ENCODE peak calls at places on chromosomes 13 and 19, in ten cellular contexts. R is tibial artery, W is fibroblast of lung, T is right atrium auricular region, M is neural progenitor cell, G is cardiac muscle cell, Z is GM12865, B is foreskin fibroblast, L is ascending aorta, Y is lower leg skin. K is an unnamed sample.

GRCh38 chr19:38666662-38667448 is 19.4 kb downstream of the ACTN4 start:
- DNase-seq in Z (peak; percentile 70), B (peak; percentile 68), Y (no peak), L (no peak), G (peak; percentile 30), M (peak; percentile 58), T (peak; percentile 74), R (peak; percentile 60), W (peak; percentile 91), K (peak; percentile 36)

GRCh38 chr19:2973229-2973628 is 4.1 kb upstream of the TLE6 start:
- DNase-seq in G (no peak), Z (no peak), T (peak; percentile 88), W (no peak), L (no peak), M (no peak), Y (peak; percentile 56), R (peak; percentile 73), B (no peak), K (no peak)

GRCh38 chr13:32414580-32414979 is 13.3 kb downstream of the N4BP2L1 start:
- DNase-seq in B (no peak), M (no peak), Z (no peak), T (no peak), Y (no peak), W (no peak), G (no peak), L (no peak), R (no peak), K (no peak)

GRCh38 chr19:38478273-38478971 is 44.9 kb downstream of the RYR1 start:
- DNase-seq in Y (no peak), Z (peak; percentile 38), M (peak; percentile 65), W (no peak), T (no peak), R (no peak), B (no peak), L (no peak), G (peak; percentile 4), K (no peak)

GRCh38 chr19:34794289-34794960 is 21.4 kb upstream of the ZNF599 start:
- DNase-seq in R (no peak), G (no peak), Y (no peak), L (no peak), M (no peak), B (no peak), T (no peak), W (no peak), Z (no peak), K (no peak)

GRCh38 chr13:100240109-100240779 is 151.4 kb downstream of the PCCA start:
- DNase-seq in G (no peak), R (no peak), Y (no peak), Z (no peak), L (no peak), B (no peak), T (no peak), W (no peak), M (peak; percentile 18), K (no peak)

GRCh38 chr13:42211704-42212103 is 60.2 kb upstream of the AKAP11 start:
- DNase-seq in R (no peak), T (no peak), L (no peak), B (peak; percentile 16), M (no peak), Y (no peak), W (peak; percentile 44), Z (no peak), G (no peak), K (no peak)

GRCh38 chr19:57302020-57302465 is 18.2 kb upstream of the ZNF543 start:
- DNase-seq in G (no peak), L (no peak), R (peak; percentile 39), W (peak; percentile 88), M (no peak), B (peak; percentile 94), Z (no peak), Y (peak; percentile 65), T (no peak), K (peak; percentile 49)

GRCh38 chr13:113452942-113453901 is at the start of gene ADPRHL1:
- DNase-seq in R (no peak), Y (no peak), G (peak; percentile 56), M (no peak), Z (no peak), W (no peak), B (peak; percentile 31), L (no peak), T (peak; percentile 74), K (no peak)

GRCh38 chr13:51168623-51169022 is 53.6 kb upstream of the FAM124A start:
- DNase-seq in W (no peak), Y (no peak), B (no peak), T (no peak), M (no peak), G (no peak), Z (no peak), L (no peak), R (no peak), K (no peak)

GRCh38 chr13:93776936-93777335 is 550.3 kb downstream of the GPC6 start:
- DNase-seq in G (no peak), T (no peak), B (peak; percentile 14), W (peak; percentile 90), Z (no peak), M (no peak), L (no peak), Y (no peak), R (no peak), K (peak; percentile 45)

DNA sequence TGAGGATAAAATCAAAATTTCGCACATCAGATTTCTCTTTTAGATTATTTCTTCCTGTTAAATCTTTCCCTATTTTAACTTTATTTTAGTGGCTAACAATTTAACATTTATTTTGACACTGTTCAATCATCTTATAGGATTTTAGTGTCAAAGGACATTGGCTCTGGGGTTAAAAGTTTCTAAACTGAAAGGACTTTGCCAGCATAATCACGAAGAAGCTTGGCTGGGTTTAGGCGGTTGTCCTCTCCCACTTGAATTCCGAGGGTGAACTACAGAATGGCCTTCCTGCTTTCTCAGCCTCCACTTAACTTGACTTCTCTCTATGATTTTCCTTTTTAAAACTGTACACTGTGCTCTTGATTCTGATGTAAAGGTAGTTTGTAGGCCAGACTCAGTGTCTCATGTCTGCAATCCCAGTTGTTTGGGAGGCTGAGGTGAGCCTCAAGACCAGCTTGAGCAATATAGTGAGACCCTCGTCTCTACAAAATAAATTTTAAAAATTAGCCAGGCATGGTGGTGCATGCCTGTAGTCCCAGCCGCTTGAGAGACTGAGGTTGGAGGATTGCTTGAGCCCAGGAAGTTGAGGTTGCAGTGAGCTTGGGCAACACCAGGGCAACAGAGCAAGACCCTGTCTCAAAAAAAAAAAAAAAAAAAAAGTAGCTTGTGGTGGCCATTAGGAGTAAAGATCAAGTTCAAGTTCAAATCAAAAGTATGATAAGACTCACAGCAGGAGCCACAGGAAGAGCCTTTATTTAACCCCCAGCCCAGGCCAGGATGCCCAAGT is 54.8 kb upstream of the KATNAL1 start:
- DNase-seq in Y (no peak), M (no peak), B (no peak), G (no peak), L (no peak), Z (no peak), T (no peak), R (no peak), W (no peak), K (no peak)
- H3K4me3 ChIP-seq in Y (no peak overlapping the region), M (no peak overlapping the region), B (no peak overlapping the region), G (no peak overlapping the region), L (no peak overlapping the region), Z (no peak overlapping the region), T (no peak overlapping the region), R (no peak overlapping the region), W (no peak overlapping the region), K (no peak overlapping the region)

GRCh38 chr13:44874176-44874575 is 115.1 kb downstream of the NUFIP1 start:
- DNase-seq in Z (no peak), B (no peak), W (no peak), M (no peak), G (no peak), L (no peak), R (no peak), T (no peak), Y (no peak), K (no peak)

GRCh38 chr13:44873486-44873885 is 115.8 kb downstream of the NUFIP1 start:
- DNase-seq in L (no peak), Z (no peak), M (no peak), T (no peak), B (no peak), R (no peak), G (no peak), Y (no peak), W (peak; percentile 53), K (no peak)

GRCh38 chr13:44879452-44880058 is 109.7 kb downstream of the NUFIP1 start:
- DNase-seq in L (no peak), Z (peak; percentile 65), B (peak; percentile 59), R (no peak), W (peak; percentile 60), G (no peak), M (no peak), Y (no peak), T (no peak), K (no peak)

GRCh38 chr13:44874886-44875630 is 114.2 kb downstream of the NUFIP1 start:
- DNase-seq in T (no peak), Y (no peak), G (peak; percentile 11), M (no peak), L (no peak), R (no peak), Z (no peak), B (peak; percentile 24), W (peak; percentile 57), K (no peak)

GRCh38 chr13:44876782-44877324 is 112.4 kb downstream of the NUFIP1 start:
- DNase-seq in R (no peak), L (no peak), W (no peak), M (peak; percentile 47), Z (peak; percentile 3), Y (no peak), B (no peak), T (no peak), G (peak; percentile 9), K (no peak)
- TF ChIP-seq CTCF in R (no peak), L (no peak), W (peak; percentile 11), M (peak; percentile 61), Z (peak; percentile 19), Y (no peak), B (peak; percentile 5), T (no peak), G (peak; percentile 46), K (peak; percentile 27)

DNA sequence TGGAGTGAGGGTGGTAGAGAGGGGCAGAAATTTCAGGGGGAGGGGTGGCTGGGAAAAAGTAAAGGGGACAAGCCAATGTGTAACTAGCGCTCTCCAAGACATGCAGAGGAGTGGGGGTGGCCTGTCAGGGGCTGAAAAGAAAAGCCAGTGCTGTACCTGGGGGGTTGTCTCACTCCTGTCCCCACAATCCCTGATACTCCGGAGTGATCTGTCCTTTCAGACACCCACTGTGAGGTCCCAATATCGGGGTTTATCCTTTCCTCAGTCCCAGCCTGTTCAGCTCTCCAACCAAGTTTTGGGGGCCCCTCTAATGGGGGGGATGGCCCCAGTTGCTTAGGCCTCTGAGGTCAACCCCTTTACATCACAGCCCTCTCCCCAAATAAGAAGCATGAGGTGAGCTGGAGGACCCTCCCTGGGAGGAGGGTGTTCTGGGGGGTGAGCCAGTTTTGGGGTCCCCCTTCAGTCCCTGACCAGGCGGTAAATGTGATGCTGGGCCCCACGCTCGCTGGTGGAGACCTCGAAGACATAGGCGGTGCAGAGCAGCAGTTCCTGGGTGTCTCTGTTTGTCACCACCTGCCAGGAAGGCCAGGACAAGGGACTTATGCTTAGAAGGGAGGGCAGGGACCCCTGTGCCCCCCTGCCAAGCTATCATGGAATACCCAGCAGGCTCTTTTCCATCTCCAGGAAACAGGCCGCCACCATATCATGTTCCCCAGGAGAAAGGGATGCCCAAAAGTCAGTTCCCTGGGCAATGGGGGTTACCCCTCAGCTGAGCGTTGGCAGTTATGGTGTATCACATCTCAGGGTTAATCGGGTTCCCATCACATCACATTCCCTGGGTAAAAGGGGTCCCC is 5.9 kb downstream of the CD37 start:
- DNase-seq in M (no peak), W (no peak), G (no peak), L (no peak), B (no peak), Z (no peak), T (no peak), R (no peak), Y (no peak), K (no peak)
- H3K4me3 ChIP-seq in M (no peak overlapping the region), W (no peak overlapping the region), G (no peak overlapping the region), L (no peak overlapping the region), B (no peak overlapping the region), Z (no peak overlapping the region), T (no peak overlapping the region), R (no peak overlapping the region), Y (no peak overlapping the region), K (no peak overlapping the region)

GRCh38 chr13:36475468-36475867 is 43.2 kb downstream of the CCNA1 start:
- DNase-seq in G (no peak), L (no peak), Z (no peak), B (peak; percentile 3), W (peak; percentile 5), Y (no peak), R (no peak), T (no peak), M (peak; percentile 26), K (peak; percentile 1)
- TF ChIP-seq CTCF in G (peak; percentile 16), L (no peak), Z (no peak), B (no peak), W (no peak), Y (no peak), R (no peak), T (no peak), M (peak; percentile 24), K (no peak)